ENCODE peak calls at places on chromosome 17, in seven cellular contexts. One of them, this sample, is unnamed. For H3K4me1, the result is how much of the 10 kb centered on the place peaks cover.

GRCh38 chr17:47651704-47652103 is 2.0 kb downstream of the KPNB1 start:
- DNase-seq in body of pancreas: no peak
- DNase-seq in SK-N-SH: no peak
- DNase-seq in ascending aorta: no peak
- DNase-seq in adrenal gland: no peak
- DNase-seq in esophagus squamous epithelium: no peak
- DNase-seq in A549: no peak
- DNase-seq in this sample: no peak

GRCh38 chr17:34305606-34306005 is 13.6 kb upstream of the CCL8 start:
- DNase-seq in body of pancreas: no peak
- DNase-seq in SK-N-SH: no peak
- DNase-seq in ascending aorta: no peak
- DNase-seq in adrenal gland: no peak
- DNase-seq in esophagus squamous epithelium: no peak
- DNase-seq in A549: no peak
- DNase-seq in this sample: no peak

GRCh38 chr17:3935825-3936355 is 19.6 kb upstream of the P2RX1 start:
- DNase-seq in body of pancreas: no peak
- DNase-seq in SK-N-SH: no peak
- DNase-seq in ascending aorta: no peak
- DNase-seq in adrenal gland: peak
- DNase-seq in esophagus squamous epithelium: no peak
- DNase-seq in A549: no peak
- DNase-seq in this sample: peak

GRCh38 chr17:83194761-83195329 is 115.4 kb downstream of the METRNL start:
- DNase-seq in body of pancreas: peak
- DNase-seq in SK-N-SH: no peak
- DNase-seq in ascending aorta: no peak
- DNase-seq in adrenal gland: peak
- DNase-seq in esophagus squamous epithelium: no peak
- DNase-seq in A549: no peak
- DNase-seq in this sample: no peak

GRCh38 chr17:70552230-70552981 is 383.1 kb downstream of the KCNJ2 start:
- DNase-seq in body of pancreas: peak
- DNase-seq in SK-N-SH: peak
- DNase-seq in ascending aorta: no peak
- DNase-seq in adrenal gland: no peak
- DNase-seq in esophagus squamous epithelium: no peak
- DNase-seq in A549: peak
- DNase-seq in this sample: peak

GRCh38 chr17:53344778-53345177 is 477.9 kb upstream of the KIF2B start:
- DNase-seq in body of pancreas: no peak
- DNase-seq in SK-N-SH: no peak
- DNase-seq in ascending aorta: no peak
- DNase-seq in adrenal gland: no peak
- DNase-seq in esophagus squamous epithelium: no peak
- DNase-seq in A549: no peak
- DNase-seq in this sample: no peak

GRCh38 chr17:59702304-59702703 is 4.9 kb downstream of the PTRH2 start:
- DNase-seq in body of pancreas: no peak
- DNase-seq in SK-N-SH: no peak
- DNase-seq in ascending aorta: no peak
- DNase-seq in adrenal gland: no peak
- DNase-seq in esophagus squamous epithelium: no peak
- DNase-seq in A549: no peak
- DNase-seq in this sample: no peak

GRCh38 chr17:16916557-16916920 is 55.4 kb downstream of the TNFRSF13B start:
- DNase-seq in body of pancreas: no peak
- DNase-seq in SK-N-SH: no peak
- DNase-seq in ascending aorta: no peak
- DNase-seq in adrenal gland: no peak
- DNase-seq in esophagus squamous epithelium: no peak
- DNase-seq in A549: no peak
- DNase-seq in this sample: no peak

GRCh38 chr17:21029515-21029914 is 13.3 kb downstream of the USP22 start:
- DNase-seq in body of pancreas: no peak
- DNase-seq in SK-N-SH: no peak
- DNase-seq in ascending aorta: no peak
- DNase-seq in adrenal gland: no peak
- DNase-seq in esophagus squamous epithelium: no peak
- DNase-seq in A549: no peak
- DNase-seq in this sample: no peak

GRCh38 chr17:36939944-36940312 is 2.7 kb downstream of the LHX1 start:
- DNase-seq in body of pancreas: no peak
- DNase-seq in SK-N-SH: no peak
- DNase-seq in ascending aorta: no peak
- DNase-seq in adrenal gland: no peak
- DNase-seq in esophagus squamous epithelium: no peak
- DNase-seq in A549: no peak
- DNase-seq in this sample: no peak

GRCh38 chr17:55609737-55610201 is 98.5 kb upstream of the SMIM36 start:
- DNase-seq in body of pancreas: peak
- DNase-seq in SK-N-SH: no peak
- DNase-seq in ascending aorta: no peak
- DNase-seq in adrenal gland: peak
- DNase-seq in esophagus squamous epithelium: no peak
- DNase-seq in A549: no peak
- DNase-seq in this sample: no peak

GRCh38 chr17:77591231-77591785 is 367.2 kb upstream of the TNRC6C start:
- DNase-seq in body of pancreas: no peak
- DNase-seq in SK-N-SH: no peak
- DNase-seq in ascending aorta: no peak
- DNase-seq in adrenal gland: no peak
- DNase-seq in esophagus squamous epithelium: no peak
- DNase-seq in A549: no peak
- DNase-seq in this sample: peak

GRCh38 chr17:63950940-63951907 is 19.1 kb upstream of the CD79B start:
- DNase-seq in body of pancreas: peak
- DNase-seq in SK-N-SH: no peak
- DNase-seq in ascending aorta: no peak
- DNase-seq in adrenal gland: no peak
- DNase-seq in esophagus squamous epithelium: no peak
- DNase-seq in A549: peak
- DNase-seq in this sample: peak

DNA sequence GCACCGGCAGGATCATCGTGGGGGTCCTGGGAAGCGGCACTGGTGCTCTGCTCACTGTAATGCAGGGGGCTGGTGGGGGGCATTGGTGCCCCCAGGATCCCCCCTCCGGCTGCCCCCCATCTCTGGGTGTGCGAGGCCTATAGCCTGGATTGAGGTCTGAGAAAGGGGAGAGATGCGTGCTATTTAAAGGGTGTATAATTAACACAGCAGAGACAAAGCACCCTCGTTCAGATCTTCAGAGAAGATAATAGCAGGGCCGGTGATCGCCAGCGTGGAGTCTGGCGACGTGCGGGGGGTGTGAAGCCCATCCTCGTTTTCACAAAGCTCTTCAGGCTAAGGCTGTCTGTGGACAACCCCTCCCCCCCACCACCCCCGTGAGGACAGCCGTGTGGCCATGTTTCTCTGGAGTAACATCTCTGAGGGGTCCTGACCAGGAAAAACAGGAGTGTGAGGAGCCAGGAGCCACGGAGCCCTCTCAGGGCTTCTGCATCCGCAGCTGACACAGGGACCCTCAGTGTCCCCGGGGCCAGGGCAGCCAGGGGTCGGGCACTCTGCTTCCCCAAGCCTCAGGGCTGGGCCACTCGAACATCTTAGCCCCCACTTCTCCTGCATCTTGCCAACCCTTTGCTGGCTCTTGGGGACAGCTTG is 58.7 kb downstream of the BAIAP2 start:
- DNase-seq in body of pancreas: no peak
- DNase-seq in SK-N-SH: peak
- DNase-seq in ascending aorta: no peak
- DNase-seq in adrenal gland: no peak
- DNase-seq in esophagus squamous epithelium: no peak
- DNase-seq in A549: no peak
- DNase-seq in this sample: no peak
- H3K4me1 ChIP-seq in body of pancreas: under half
- H3K4me1 ChIP-seq in SK-N-SH: under half
- H3K4me1 ChIP-seq in ascending aorta: under half
- H3K4me1 ChIP-seq in adrenal gland: under half
- H3K4me1 ChIP-seq in esophagus squamous epithelium: half or more
- H3K4me1 ChIP-seq in A549: half or more
- H3K4me1 ChIP-seq in this sample: under half

GRCh38 chr17:49294126-49294525 is 63.5 kb upstream of the PHOSPHO1 start:
- DNase-seq in body of pancreas: no peak
- DNase-seq in SK-N-SH: no peak
- DNase-seq in ascending aorta: no peak
- DNase-seq in adrenal gland: no peak
- DNase-seq in esophagus squamous epithelium: no peak
- DNase-seq in A549: no peak
- DNase-seq in this sample: no peak
- H3K27ac ChIP-seq in body of pancreas: no peak
- H3K27ac ChIP-seq in SK-N-SH: no peak
- H3K27ac ChIP-seq in ascending aorta: no peak
- H3K27ac ChIP-seq in adrenal gland: no peak
- H3K27ac ChIP-seq in esophagus squamous epithelium: no peak
- H3K27ac ChIP-seq in A549: no peak
- H3K27ac ChIP-seq in this sample: no peak

DNA sequence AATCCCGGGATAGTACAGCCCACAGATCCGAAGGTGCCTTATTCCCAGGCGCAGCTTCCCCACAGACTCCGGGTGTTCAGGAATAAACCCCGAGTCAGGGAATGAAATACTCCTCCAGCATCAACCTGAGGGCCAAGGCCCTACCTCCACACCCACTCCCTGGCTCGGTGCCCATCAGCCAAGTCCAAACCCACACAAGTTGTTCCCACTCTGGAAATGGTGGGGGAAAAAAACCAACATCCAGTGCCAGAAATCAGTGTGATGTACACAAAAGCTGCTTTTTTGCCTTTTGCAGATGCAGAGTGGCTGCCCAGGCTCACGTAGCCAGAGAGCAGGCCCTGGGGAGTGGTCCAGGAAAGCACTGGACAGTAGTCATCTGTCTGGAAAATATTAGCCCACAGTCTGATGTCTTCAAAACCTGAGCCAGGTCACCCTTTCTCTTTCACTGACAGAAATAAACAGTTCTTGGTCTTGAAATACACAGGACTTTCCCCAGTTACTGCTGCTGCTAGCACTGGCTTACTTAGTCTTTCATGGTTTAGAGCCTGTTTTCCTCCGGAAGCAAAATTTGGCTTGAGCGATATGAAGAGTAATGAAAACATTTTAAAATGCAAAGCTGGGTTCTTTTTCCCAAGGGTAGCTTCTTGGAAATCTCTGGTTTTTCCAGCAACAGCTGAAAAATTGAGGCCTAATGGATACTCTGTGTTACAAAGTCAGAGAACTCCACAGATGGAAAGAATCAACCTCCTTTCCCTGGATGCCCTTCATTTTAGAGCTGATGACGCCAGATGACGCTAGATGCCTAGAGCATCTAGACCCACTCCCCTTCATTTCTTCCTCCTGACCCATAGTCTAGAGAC is 18.2 kb upstream of the NOS2 start:
- DNase-seq in body of pancreas: no peak
- DNase-seq in SK-N-SH: no peak
- DNase-seq in ascending aorta: no peak
- DNase-seq in adrenal gland: no peak
- DNase-seq in esophagus squamous epithelium: no peak
- DNase-seq in A549: no peak
- DNase-seq in this sample: no peak
- TF ChIP-seq CTCF in body of pancreas: no peak
- TF ChIP-seq CTCF in SK-N-SH: no peak
- TF ChIP-seq CTCF in ascending aorta: no peak
- TF ChIP-seq CTCF in adrenal gland: no peak
- TF ChIP-seq CTCF in esophagus squamous epithelium: no peak
- TF ChIP-seq CTCF in A549: no peak
- TF ChIP-seq CTCF in this sample: no peak

GRCh38 chr17:76405607-76405966 is 21.2 kb downstream of the SPHK1 start:
- DNase-seq in body of pancreas: no peak
- DNase-seq in SK-N-SH: no peak
- DNase-seq in ascending aorta: no peak
- DNase-seq in adrenal gland: no peak
- DNase-seq in esophagus squamous epithelium: no peak
- DNase-seq in A549: no peak
- DNase-seq in this sample: no peak
- H3K4me1 ChIP-seq in body of pancreas: under half
- H3K4me1 ChIP-seq in SK-N-SH: under half
- H3K4me1 ChIP-seq in ascending aorta: under half
- H3K4me1 ChIP-seq in adrenal gland: under half
- H3K4me1 ChIP-seq in esophagus squamous epithelium: under half
- H3K4me1 ChIP-seq in A549: under half
- H3K4me1 ChIP-seq in this sample: under half

This sample was measured in foreskin keratinocyte.